ENCODE peak calls at places on chromosomes 13 and 19, in nine cellular contexts. One of them, this sample, is unnamed.

GRCh38 chr13:112346173-112346898 is 29.8 kb upstream of the SPACA7 start:
- DNase-seq in adipocyte: no peak
- DNase-seq in HAP-1: peak
- DNase-seq in upper lobe of right lung: no peak
- DNase-seq in lower lobe of right lung: no peak
- DNase-seq in thoracic aorta: no peak
- DNase-seq in CD4-positive, alpha-beta memory T cell: no peak
- DNase-seq in CD8-positive, alpha-beta T cell: no peak
- DNase-seq in NT2/D1: no peak
- DNase-seq in this sample: no peak

GRCh38 chr19:55642153-55643002 is 1.1 kb upstream of the ZNF581 start:
- DNase-seq in NT2/D1: no peak
- DNase-seq in HAP-1: peak
- DNase-seq in thoracic aorta: no peak
- DNase-seq in upper lobe of right lung: peak
- DNase-seq in lower lobe of right lung: peak
- DNase-seq in CD4-positive, alpha-beta memory T cell: no peak
- DNase-seq in CD8-positive, alpha-beta T cell: peak
- DNase-seq in adipocyte: peak
- DNase-seq in this sample: no peak

GRCh38 chr19:7550987-7551761 is 15.7 kb downstream of the PNPLA6 start:
- DNase-seq in upper lobe of right lung: peak
- DNase-seq in CD8-positive, alpha-beta T cell: no peak
- DNase-seq in thoracic aorta: no peak
- DNase-seq in lower lobe of right lung: peak
- DNase-seq in CD4-positive, alpha-beta memory T cell: peak
- DNase-seq in NT2/D1: peak
- DNase-seq in HAP-1: peak
- DNase-seq in adipocyte: peak
- DNase-seq in this sample: no peak

GRCh38 chr19:3494051-3494450 is 6.4 kb downstream of the DOHH start:
- DNase-seq in NT2/D1: no peak
- DNase-seq in lower lobe of right lung: no peak
- DNase-seq in upper lobe of right lung: no peak
- DNase-seq in adipocyte: no peak
- DNase-seq in thoracic aorta: no peak
- DNase-seq in CD4-positive, alpha-beta memory T cell: peak
- DNase-seq in CD8-positive, alpha-beta T cell: no peak
- DNase-seq in HAP-1: peak
- DNase-seq in this sample: no peak

GRCh38 chr19:14542721-14543328 is 13.4 kb downstream of the TECR start:
- DNase-seq in upper lobe of right lung: no peak
- DNase-seq in lower lobe of right lung: no peak
- DNase-seq in NT2/D1: no peak
- DNase-seq in CD8-positive, alpha-beta T cell: no peak
- DNase-seq in HAP-1: no peak
- DNase-seq in CD4-positive, alpha-beta memory T cell: no peak
- DNase-seq in thoracic aorta: no peak
- DNase-seq in adipocyte: no peak
- DNase-seq in this sample: no peak

GRCh38 chr13:45863716-45864590 is 12.4 kb upstream of the SIAH3 start:
- DNase-seq in adipocyte: no peak
- DNase-seq in NT2/D1: no peak
- DNase-seq in HAP-1: no peak
- DNase-seq in upper lobe of right lung: no peak
- DNase-seq in CD8-positive, alpha-beta T cell: no peak
- DNase-seq in thoracic aorta: no peak
- DNase-seq in CD4-positive, alpha-beta memory T cell: no peak
- DNase-seq in lower lobe of right lung: no peak
- DNase-seq in this sample: no peak

GRCh38 chr13:44759723-44760360 is 183.7 kb upstream of the TSC22D1 start:
- DNase-seq in HAP-1: no peak
- DNase-seq in CD8-positive, alpha-beta T cell: no peak
- DNase-seq in CD4-positive, alpha-beta memory T cell: no peak
- DNase-seq in NT2/D1: no peak
- DNase-seq in thoracic aorta: no peak
- DNase-seq in adipocyte: peak
- DNase-seq in lower lobe of right lung: peak
- DNase-seq in upper lobe of right lung: peak
- DNase-seq in this sample: no peak

GRCh38 chr13:32116210-32116609 is 84.6 kb downstream of the FRY start:
- DNase-seq in lower lobe of right lung: no peak
- DNase-seq in thoracic aorta: no peak
- DNase-seq in adipocyte: no peak
- DNase-seq in CD8-positive, alpha-beta T cell: no peak
- DNase-seq in NT2/D1: no peak
- DNase-seq in HAP-1: no peak
- DNase-seq in upper lobe of right lung: no peak
- DNase-seq in CD4-positive, alpha-beta memory T cell: no peak
- DNase-seq in this sample: no peak

GRCh38 chr13:77176350-77176749 is 149.4 kb upstream of the FBXL3 start:
- DNase-seq in NT2/D1: no peak
- DNase-seq in HAP-1: no peak
- DNase-seq in upper lobe of right lung: no peak
- DNase-seq in CD8-positive, alpha-beta T cell: no peak
- DNase-seq in thoracic aorta: no peak
- DNase-seq in CD4-positive, alpha-beta memory T cell: no peak
- DNase-seq in lower lobe of right lung: no peak
- DNase-seq in adipocyte: peak
- DNase-seq in this sample: no peak

GRCh38 chr13:101618440-101619187 is 166.1 kb downstream of the ITGBL1 start:
- DNase-seq in adipocyte: no peak
- DNase-seq in NT2/D1: no peak
- DNase-seq in lower lobe of right lung: no peak
- DNase-seq in thoracic aorta: no peak
- DNase-seq in upper lobe of right lung: no peak
- DNase-seq in CD8-positive, alpha-beta T cell: no peak
- DNase-seq in CD4-positive, alpha-beta memory T cell: peak
- DNase-seq in HAP-1: no peak
- DNase-seq in this sample: peak

GRCh38 chr19:58569191-58569942 is 3.8 kb downstream of the MZF1 start:
- DNase-seq in upper lobe of right lung: peak
- DNase-seq in CD4-positive, alpha-beta memory T cell: no peak
- DNase-seq in HAP-1: peak
- DNase-seq in NT2/D1: no peak
- DNase-seq in lower lobe of right lung: no peak
- DNase-seq in thoracic aorta: no peak
- DNase-seq in CD8-positive, alpha-beta T cell: no peak
- DNase-seq in adipocyte: no peak
- DNase-seq in this sample: no peak

GRCh38 chr13:47904891-47905290 is 96.2 kb downstream of the SUCLA2 start:
- DNase-seq in upper lobe of right lung: no peak
- DNase-seq in adipocyte: no peak
- DNase-seq in thoracic aorta: no peak
- DNase-seq in CD4-positive, alpha-beta memory T cell: no peak
- DNase-seq in lower lobe of right lung: no peak
- DNase-seq in NT2/D1: no peak
- DNase-seq in HAP-1: no peak
- DNase-seq in CD8-positive, alpha-beta T cell: no peak
- DNase-seq in this sample: no peak

GRCh38 chr13:47908200-47908902 is 92.7 kb downstream of the SUCLA2 start:
- DNase-seq in CD4-positive, alpha-beta memory T cell: no peak
- DNase-seq in lower lobe of right lung: no peak
- DNase-seq in NT2/D1: no peak
- DNase-seq in CD8-positive, alpha-beta T cell: no peak
- DNase-seq in adipocyte: no peak
- DNase-seq in thoracic aorta: no peak
- DNase-seq in HAP-1: no peak
- DNase-seq in upper lobe of right lung: no peak
- DNase-seq in this sample: no peak

GRCh38 chr13:47904239-47904638 is 96.8 kb downstream of the SUCLA2 start:
- DNase-seq in thoracic aorta: no peak
- DNase-seq in adipocyte: no peak
- DNase-seq in lower lobe of right lung: no peak
- DNase-seq in upper lobe of right lung: no peak
- DNase-seq in HAP-1: no peak
- DNase-seq in CD4-positive, alpha-beta memory T cell: no peak
- DNase-seq in CD8-positive, alpha-beta T cell: no peak
- DNase-seq in NT2/D1: no peak
- DNase-seq in this sample: no peak

GRCh38 chr13:47901451-47901850 is 99.6 kb downstream of the SUCLA2 start:
- DNase-seq in NT2/D1: no peak
- DNase-seq in lower lobe of right lung: no peak
- DNase-seq in thoracic aorta: no peak
- DNase-seq in upper lobe of right lung: no peak
- DNase-seq in adipocyte: no peak
- DNase-seq in HAP-1: no peak
- DNase-seq in CD8-positive, alpha-beta T cell: no peak
- DNase-seq in CD4-positive, alpha-beta memory T cell: no peak
- DNase-seq in this sample: no peak

DNA sequence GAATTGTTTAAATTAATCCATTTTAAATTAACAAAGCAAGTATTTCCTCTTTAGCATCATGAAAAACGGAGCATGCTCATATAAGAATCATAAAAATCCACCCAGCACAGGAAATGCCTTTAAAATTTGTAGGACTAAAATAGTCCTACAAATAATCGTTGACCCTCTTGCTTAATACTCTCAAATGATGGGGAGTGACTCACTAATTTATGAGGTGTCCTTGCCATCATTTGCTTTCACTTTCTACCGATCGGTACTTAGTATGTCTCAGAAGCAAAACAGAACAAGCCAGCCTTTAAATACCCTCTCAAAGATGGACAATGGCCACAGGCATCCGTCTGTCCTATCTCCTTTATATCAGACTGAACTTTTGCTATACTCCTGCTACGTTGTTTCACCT is 97.2 kb downstream of the SUCLA2 start:
- DNase-seq in upper lobe of right lung: no peak
- DNase-seq in CD4-positive, alpha-beta memory T cell: no peak
- DNase-seq in CD8-positive, alpha-beta T cell: no peak
- DNase-seq in lower lobe of right lung: no peak
- DNase-seq in thoracic aorta: no peak
- DNase-seq in NT2/D1: no peak
- DNase-seq in adipocyte: no peak
- DNase-seq in HAP-1: no peak
- DNase-seq in this sample: no peak
- H3K4me3 ChIP-seq in upper lobe of right lung: peak
- H3K4me3 ChIP-seq in CD4-positive, alpha-beta memory T cell: no peak
- H3K4me3 ChIP-seq in CD8-positive, alpha-beta T cell: no peak
- H3K4me3 ChIP-seq in lower lobe of right lung: peak
- H3K4me3 ChIP-seq in thoracic aorta: peak
- H3K4me3 ChIP-seq in NT2/D1: no peak
- H3K4me3 ChIP-seq in adipocyte: peak
- H3K4me3 ChIP-seq in HAP-1: no peak
- H3K4me3 ChIP-seq in this sample: no peak

GRCh38 chr13:36131215-36131930 is at the start of gene DCLK1:
- DNase-seq in CD8-positive, alpha-beta T cell: no peak
- DNase-seq in lower lobe of right lung: peak
- DNase-seq in thoracic aorta: no peak
- DNase-seq in NT2/D1: peak
- DNase-seq in HAP-1: peak
- DNase-seq in upper lobe of right lung: peak
- DNase-seq in adipocyte: peak
- DNase-seq in CD4-positive, alpha-beta memory T cell: no peak
- DNase-seq in this sample: no peak
- H3K4me3 ChIP-seq in CD8-positive, alpha-beta T cell: no peak
- H3K4me3 ChIP-seq in lower lobe of right lung: peak
- H3K4me3 ChIP-seq in thoracic aorta: peak
- H3K4me3 ChIP-seq in NT2/D1: peak
- H3K4me3 ChIP-seq in HAP-1: peak
- H3K4me3 ChIP-seq in upper lobe of right lung: peak
- H3K4me3 ChIP-seq in adipocyte: peak
- H3K4me3 ChIP-seq in CD4-positive, alpha-beta memory T cell: no peak
- H3K4me3 ChIP-seq in this sample: no peak

GRCh38 chr19:54451331-54451871 is 2.4 kb downstream of the LENG8 start:
- DNase-seq in adipocyte: no peak
- DNase-seq in lower lobe of right lung: peak
- DNase-seq in upper lobe of right lung: no peak
- DNase-seq in CD4-positive, alpha-beta memory T cell: no peak
- DNase-seq in CD8-positive, alpha-beta T cell: no peak
- DNase-seq in NT2/D1: no peak
- DNase-seq in thoracic aorta: no peak
- DNase-seq in HAP-1: no peak
- DNase-seq in this sample: no peak
- H3K4me3 ChIP-seq in adipocyte: peak
- H3K4me3 ChIP-seq in lower lobe of right lung: peak
- H3K4me3 ChIP-seq in upper lobe of right lung: no peak
- H3K4me3 ChIP-seq in CD4-positive, alpha-beta memory T cell: no peak
- H3K4me3 ChIP-seq in CD8-positive, alpha-beta T cell: no peak
- H3K4me3 ChIP-seq in NT2/D1: no peak
- H3K4me3 ChIP-seq in thoracic aorta: peak
- H3K4me3 ChIP-seq in HAP-1: no peak
- H3K4me3 ChIP-seq in this sample: no peak

GRCh38 chr13:99688776-99689175 is 187.5 kb downstream of the TM9SF2 start:
- DNase-seq in CD8-positive, alpha-beta T cell: no peak
- DNase-seq in lower lobe of right lung: no peak
- DNase-seq in NT2/D1: no peak
- DNase-seq in HAP-1: no peak
- DNase-seq in CD4-positive, alpha-beta memory T cell: no peak
- DNase-seq in thoracic aorta: no peak
- DNase-seq in upper lobe of right lung: no peak
- DNase-seq in adipocyte: no peak
- DNase-seq in this sample: no peak

GRCh38 chr13:99690426-99691189 is 189.3 kb downstream of the TM9SF2 start:
- DNase-seq in thoracic aorta: no peak
- DNase-seq in upper lobe of right lung: no peak
- DNase-seq in lower lobe of right lung: no peak
- DNase-seq in HAP-1: peak
- DNase-seq in CD8-positive, alpha-beta T cell: no peak
- DNase-seq in NT2/D1: no peak
- DNase-seq in CD4-positive, alpha-beta memory T cell: no peak
- DNase-seq in adipocyte: no peak
- DNase-seq in this sample: no peak

GRCh38 chr13:99687728-99688397 is 186.6 kb downstream of the TM9SF2 start:
- DNase-seq in upper lobe of right lung: no peak
- DNase-seq in thoracic aorta: no peak
- DNase-seq in NT2/D1: peak
- DNase-seq in CD4-positive, alpha-beta memory T cell: no peak
- DNase-seq in adipocyte: no peak
- DNase-seq in HAP-1: no peak
- DNase-seq in CD8-positive, alpha-beta T cell: no peak
- DNase-seq in lower lobe of right lung: no peak
- DNase-seq in this sample: no peak

GRCh38 chr13:99691552-99691951 is 190.3 kb downstream of the TM9SF2 start:
- DNase-seq in NT2/D1: no peak
- DNase-seq in CD8-positive, alpha-beta T cell: no peak
- DNase-seq in adipocyte: no peak
- DNase-seq in upper lobe of right lung: no peak
- DNase-seq in thoracic aorta: no peak
- DNase-seq in lower lobe of right lung: no peak
- DNase-seq in HAP-1: no peak
- DNase-seq in CD4-positive, alpha-beta memory T cell: no peak
- DNase-seq in this sample: no peak

GRCh38 chr13:99689955-99690354 is 188.7 kb downstream of the TM9SF2 start:
- DNase-seq in thoracic aorta: no peak
- DNase-seq in lower lobe of right lung: no peak
- DNase-seq in CD8-positive, alpha-beta T cell: no peak
- DNase-seq in HAP-1: peak
- DNase-seq in CD4-positive, alpha-beta memory T cell: no peak
- DNase-seq in upper lobe of right lung: no peak
- DNase-seq in NT2/D1: no peak
- DNase-seq in adipocyte: no peak
- DNase-seq in this sample: no peak
- H3K4me3 ChIP-seq in thoracic aorta: no peak
- H3K4me3 ChIP-seq in lower lobe of right lung: no peak
- H3K4me3 ChIP-seq in CD8-positive, alpha-beta T cell: no peak
- H3K4me3 ChIP-seq in HAP-1: no peak
- H3K4me3 ChIP-seq in CD4-positive, alpha-beta memory T cell: no peak
- H3K4me3 ChIP-seq in upper lobe of right lung: no peak
- H3K4me3 ChIP-seq in NT2/D1: no peak
- H3K4me3 ChIP-seq in adipocyte: no peak
- H3K4me3 ChIP-seq in this sample: no peak